ENCODE peak calls at places on chromosomes 1 and 21, in five cellular contexts. J is CD8-positive, alpha-beta T cell; M is fibroblast of mammary gland; N is Calu3; T is adrenal gland. F is an unnamed sample.

GRCh38 chr1:234780531-234781162 is 170.7 kb upstream of the IRF2BP2 start:
- DNase-seq in J (no peak), T (peak), M (no peak), N (no peak), F (no peak)

GRCh38 chr1:117826551-117827078 is 102.8 kb downstream of the GDAP2 start:
- DNase-seq in N (peak), M (peak), J (no peak), T (peak), F (no peak)

GRCh38 chr1:150627821-150628410 is 1.5 kb downstream of the ENSA start:
- DNase-seq in J (no peak), M (no peak), N (no peak), T (no peak), F (no peak)

GRCh38 chr1:1963570-1963969 is 40.0 kb downstream of the CFAP74 start:
- DNase-seq in N (no peak), T (no peak), J (no peak), M (no peak), F (no peak)

GRCh38 chr1:64519921-64520320 is 50.0 kb downstream of the CACHD1 start:
- DNase-seq in J (no peak), T (peak), N (no peak), M (no peak), F (no peak)

GRCh38 chr1:216250861-216251260 is 172.4 kb downstream of the USH2A start:
- DNase-seq in J (no peak), N (no peak), T (no peak), M (no peak), F (no peak)

GRCh38 chr1:183435497-183435896 is 17.3 kb upstream of the NMNAT2 start:
- DNase-seq in T (no peak), M (no peak), N (no peak), J (no peak), F (no peak)

GRCh38 chr21:46054447-46054846 is 43.5 kb upstream of the COL6A2 start:
- DNase-seq in M (peak), J (no peak), N (no peak), T (no peak), F (no peak)

GRCh38 chr1:111275079-111275478 is 15.6 kb upstream of the CHIA start:
- DNase-seq in T (no peak), J (no peak), M (peak), N (no peak), F (no peak)

GRCh38 chr1:154599658-154600057 is 8.3 kb downstream of the ADAR start:
- DNase-seq in T (no peak), M (peak), J (no peak), N (no peak), F (no peak)

GRCh38 chr1:158246650-158247049 is 7.6 kb upstream of the CD1A start:
- DNase-seq in T (no peak), M (no peak), J (no peak), N (no peak), F (no peak)
- TF ChIP-seq CTCF in T (no peak), M (no peak), J (no peak), N (no peak), F (no peak)

GRCh38 chr1:207420109-207420508 is 34.0 kb upstream of the CR2 start:
- DNase-seq in T (no peak), N (no peak), M (no peak), J (no peak), F (no peak)

GRCh38 chr1:207412845-207413244 is 41.3 kb upstream of the CR2 start:
- DNase-seq in M (no peak), J (no peak), T (no peak), N (no peak), F (no peak)

GRCh38 chr1:207418336-207418735 is 35.8 kb upstream of the CR2 start:
- DNase-seq in N (no peak), M (no peak), T (no peak), J (no peak), F (no peak)

DNA sequence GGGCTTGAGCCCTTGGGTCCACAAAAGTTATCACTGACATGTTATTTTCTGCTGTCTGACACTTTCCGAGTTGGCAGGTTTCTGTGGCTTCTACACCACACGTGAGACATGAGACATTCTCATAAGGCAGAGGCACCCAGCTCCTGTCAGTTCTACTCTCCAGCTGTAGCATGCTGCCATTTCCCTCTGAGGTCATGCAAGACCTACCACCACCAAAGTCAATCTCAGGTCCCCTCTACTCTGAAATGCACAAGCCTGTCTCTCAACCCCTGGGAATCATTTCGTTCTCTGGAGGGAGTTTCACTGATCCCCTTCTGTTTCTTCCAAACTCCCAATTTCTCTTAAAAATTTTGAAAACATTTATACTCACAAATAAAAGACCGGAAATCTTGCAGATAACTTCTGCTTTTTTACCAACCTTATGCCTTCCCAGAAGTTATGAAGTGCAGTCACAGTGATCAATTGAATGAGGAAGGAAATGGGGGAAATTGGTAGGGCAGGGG is 39.5 kb upstream of the CR2 start:
- DNase-seq in N (no peak), M (no peak), J (no peak), T (no peak), F (no peak)
- TF ChIP-seq CTCF in N (no peak), M (no peak), J (no peak), T (no peak), F (no peak)

GRCh38 chr1:90144820-90145219 is 149.9 kb downstream of the ZNF326 start:
- DNase-seq in T (no peak), M (no peak), N (no peak), J (no peak), F (no peak)

GRCh38 chr1:90143522-90144050 is 148.7 kb downstream of the ZNF326 start:
- DNase-seq in N (no peak), T (no peak), J (no peak), M (no peak), F (no peak)

GRCh38 chr1:90154711-90155110 is 159.8 kb downstream of the ZNF326 start:
- DNase-seq in N (no peak), J (no peak), M (no peak), T (no peak), F (no peak)

GRCh38 chr1:90147093-90147492 is 152.2 kb downstream of the ZNF326 start:
- DNase-seq in M (no peak), N (no peak), J (no peak), T (no peak), F (no peak)

GRCh38 chr1:90149101-90149500 is 154.2 kb downstream of the ZNF326 start:
- DNase-seq in M (no peak), J (no peak), T (no peak), N (no peak), F (no peak)
- TF ChIP-seq CTCF in M (no peak), J (no peak), T (no peak), N (no peak), F (no peak)

DNA sequence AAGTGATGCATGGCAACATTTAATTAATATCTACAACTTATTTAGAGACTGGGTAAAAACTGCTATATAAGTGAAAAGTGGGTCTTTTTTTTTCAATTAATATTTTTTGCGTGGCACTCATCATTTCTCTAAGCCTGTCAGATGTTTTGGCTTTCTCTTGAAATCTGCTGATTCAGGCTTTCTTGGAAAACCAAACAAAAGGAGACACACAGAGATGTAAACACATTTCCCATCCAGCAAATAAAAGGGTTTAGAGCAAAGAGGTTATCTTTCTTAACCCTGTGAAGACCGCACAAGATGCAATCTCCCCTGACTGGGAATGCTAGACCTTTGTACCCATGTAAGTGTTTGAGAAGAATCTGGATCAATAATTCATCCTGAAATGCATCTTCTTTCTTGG is 48.7 kb upstream of the PLXNA2 start:
- DNase-seq in N (no peak), J (no peak), M (no peak), T (no peak), F (no peak)
- TF ChIP-seq CTCF in N (no peak), J (no peak), M (no peak), T (no peak), F (no peak)

GRCh38 chr21:42653492-42654061 is at the start of gene PDE9A:
- DNase-seq in M (no peak), N (peak), J (no peak), T (peak), F (peak)

GRCh38 chr21:42651515-42652401 is 1.7 kb upstream of the PDE9A start:
- DNase-seq in M (no peak), N (peak), J (no peak), T (no peak), F (no peak)

GRCh38 chr21:42654179-42654912 is 925 bp downstream of the PDE9A start:
- DNase-seq in M (no peak), N (peak), J (no peak), T (no peak), F (peak)

GRCh38 chr21:42650441-42651421 is 2.7 kb upstream of the PDE9A start:
- DNase-seq in J (no peak), N (no peak), T (no peak), M (no peak), F (no peak)

GRCh38 chr21:42652527-42653491 is 612 bp upstream of the PDE9A start:
- DNase-seq in N (peak), T (peak), M (peak), J (no peak), F (peak)
- TF ChIP-seq CTCF in N (peak), T (peak), M (peak), J (no peak), F (peak)

GRCh38 chr1:34156739-34157138 is 8.3 kb downstream of the CSMD2 start:
- DNase-seq in M (no peak), T (no peak), J (no peak), N (no peak), F (no peak)
- TF ChIP-seq CTCF in M (no peak), T (no peak), J (no peak), N (no peak), F (no peak)

F was measured in endothelial cell.